ENCODE peak calls at places on chromosomes 5 and 9, in four cellular contexts. C, L, Z and W are unnamed samples.

GRCh38 chr5:17989567-17989966 is 355.3 kb downstream of the TAF11L14 start:
- DNase-seq in Z (no peak), C (no peak), L (no peak), W (no peak)

GRCh38 chr5:84816746-84817547 is 432.3 kb upstream of the EDIL3 start:
- DNase-seq in Z (no peak), C (no peak), L (peak; percentile 29), W (no peak)

GRCh38 chr5:173884402-173885053 is 3.6 kb upstream of the CPEB4 start:
- DNase-seq in C (no peak), Z (no peak), L (no peak), W (peak; percentile 77)

GRCh38 chr9:81227507-81228245 is 461.7 kb downstream of the TLE1 start:
- DNase-seq in C (no peak), Z (no peak), L (no peak), W (no peak)

GRCh38 chr5:71719092-71719964 is at the start of gene CARTPT:
- DNase-seq in C (no peak), Z (no peak), L (peak; percentile 6), W (no peak)

GRCh38 chr5:14463629-14464028 is 118.0 kb upstream of the OTULINL start:
- DNase-seq in Z (no peak), C (no peak), L (peak; percentile 75), W (no peak)

GRCh38 chr5:101728933-101729332 is 567.2 kb downstream of the SLCO4C1 start:
- DNase-seq in Z (no peak), L (no peak), C (no peak), W (no peak)

GRCh38 chr5:21802869-21803490 is 1050.2 kb downstream of the CDH12 start:
- DNase-seq in C (no peak), Z (no peak), L (peak; percentile 56), W (no peak)

GRCh38 chr5:134449167-134449566 is 37.5 kb upstream of the CDKN2AIPNL start:
- DNase-seq in Z (no peak), C (no peak), L (no peak), W (no peak)

GRCh38 chr9:2157277-2158105 is 142.3 kb downstream of the SMARCA2 start:
- DNase-seq in Z (peak; percentile 30), L (peak; percentile 69), C (no peak), W (peak; percentile 45)

GRCh38 chr5:170746081-170746951 is 37.2 kb upstream of the GABRP start:
- DNase-seq in L (no peak), C (no peak), Z (no peak), W (no peak)

GRCh38 chr5:76701298-76701697 is 14.6 kb upstream of the F2R start:
- DNase-seq in Z (no peak), C (no peak), L (peak; percentile 92), W (no peak)

GRCh38 chr9:113875917-113876805 is at the start of gene ZNF618:
- DNase-seq in Z (peak; percentile 40), L (no peak), C (no peak), W (no peak)

GRCh38 chr5:59251627-59252026 is 641.9 kb downstream of the PDE4D start:
- DNase-seq in C (no peak), L (no peak), Z (no peak), W (no peak)

GRCh38 chr5:179698935-179699639 is at the start of gene CANX:
- DNase-seq in Z (no peak), L (no peak), C (no peak), W (no peak)

GRCh38 chr5:119063579-119064379 is 7.1 kb upstream of the DMXL1 start:
- DNase-seq in Z (no peak), C (no peak), L (peak; percentile 41), W (no peak)

GRCh38 chr9:5375091-5375490 is 35.4 kb upstream of the RLN1 start:
- DNase-seq in L (no peak), Z (no peak), C (no peak), W (no peak)

GRCh38 chr5:80822640-80823039 is 137.5 kb upstream of the RASGRF2 start:
- DNase-seq in L (no peak), Z (no peak), C (no peak), W (no peak)

GRCh38 chr5:148586796-148587195 is 67.5 kb downstream of the HTR4 start:
- DNase-seq in C (no peak), Z (no peak), L (no peak), W (no peak)

GRCh38 chr9:94812343-94812742 is 85.8 kb downstream of the AOPEP start:
- DNase-seq in L (peak; percentile 77), C (peak; percentile 63), Z (no peak), W (no peak)

GRCh38 chr5:151182501-151182900 is 24.9 kb upstream of the ANXA6 start:
- DNase-seq in Z (no peak), L (no peak), C (no peak), W (no peak)

GRCh38 chr9:124010665-124011321 is 775 bp upstream of the LHX2 start:
- DNase-seq in C (no peak), Z (no peak), L (no peak), W (no peak)

GRCh38 chr5:130077007-130077406 is 172.7 kb downstream of the CHSY3 start:
- DNase-seq in C (no peak), Z (no peak), L (no peak), W (no peak)

GRCh38 chr9:132059351-132059750 is 20.3 kb downstream of the MED27 start:
- DNase-seq in Z (peak; percentile 37), L (no peak), C (no peak), W (no peak)

GRCh38 chr5:139689631-139690384 is 41.7 kb downstream of the CXXC5 start:
- DNase-seq in C (no peak), L (no peak), Z (no peak), W (no peak)

GRCh38 chr5:34789021-34789531 is 49.9 kb upstream of the TTC23L start:
- DNase-seq in L (peak; percentile 47), Z (no peak), C (peak; percentile 29), W (no peak)

GRCh38 chr5:45774528-45774927 is 78.3 kb upstream of the HCN1 start:
- DNase-seq in C (no peak), L (no peak), Z (no peak), W (no peak)

GRCh38 chr5:114305402-114306207 is 56.3 kb upstream of the KCNN2 start:
- DNase-seq in L (peak; percentile 74), Z (no peak), C (no peak), W (peak; percentile 2)

GRCh38 chr9:127181315-127181580 is 58.8 kb upstream of the ANGPTL2 start:
- DNase-seq in L (no peak), C (no peak), Z (no peak), W (no peak)

GRCh38 chr5:173412151-173412550 is 83.9 kb upstream of the STC2 start:
- DNase-seq in L (no peak), Z (no peak), C (no peak), W (no peak)

GRCh38 chr9:93224591-93224990 is 40.7 kb downstream of the WNK2 start:
- DNase-seq in C (no peak), Z (no peak), L (no peak), W (no peak)

GRCh38 chr9:120524852-120525251 is 55.1 kb downstream of the CDK5RAP2 start:
- DNase-seq in C (no peak), L (no peak), Z (no peak), W (no peak)

GRCh38 chr5:136729901-136730355 is 364.6 kb upstream of the TRPC7 start:
- DNase-seq in Z (no peak), C (peak; percentile 89), L (peak; percentile 72), W (no peak)

GRCh38 chr5:95715799-95716461 is 15.2 kb upstream of the RHOBTB3 start:
- DNase-seq in C (no peak), Z (no peak), L (peak; percentile 76), W (no peak)

GRCh38 chr5:1817261-1818043 is 16.2 kb downstream of the NDUFS6 start:
- DNase-seq in C (no peak), Z (no peak), L (no peak), W (no peak)

GRCh38 chr5:169202969-169203368 is 98.0 kb downstream of the SLIT3 start:
- DNase-seq in C (no peak), Z (no peak), L (no peak), W (no peak)

GRCh38 chr5:14365831-14366435 is 215.7 kb upstream of the OTULINL start:
- DNase-seq in C (no peak), Z (no peak), L (no peak), W (no peak)

DNA sequence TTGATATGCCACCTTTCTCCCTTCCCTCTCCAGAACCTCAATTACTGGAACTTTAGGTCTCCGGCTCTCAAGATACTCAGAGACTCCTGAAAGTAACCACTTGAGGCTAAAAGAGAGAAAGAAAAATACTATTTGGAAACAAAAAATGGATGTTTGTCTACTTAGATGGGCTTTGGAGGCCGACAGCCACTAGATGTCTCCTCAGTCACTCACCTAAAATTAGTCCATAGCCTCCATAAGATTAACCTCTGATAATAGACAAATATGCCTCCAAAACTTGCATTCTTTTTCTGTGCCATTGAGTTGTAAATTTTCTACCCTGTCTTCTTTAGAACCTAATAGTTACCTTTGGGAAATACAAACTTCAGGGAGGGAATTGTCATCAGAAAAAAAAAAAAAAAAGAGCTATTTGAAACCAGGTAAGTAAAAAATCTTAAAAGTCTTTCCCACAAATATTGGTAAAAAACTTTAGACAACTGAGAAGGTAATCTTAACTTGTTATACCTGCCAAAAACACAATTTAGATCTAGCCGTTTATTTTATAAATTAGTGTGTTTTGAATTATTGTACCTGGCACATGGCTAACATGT is 11.2 kb upstream of the PCDH1 start:
- DNase-seq in L (no peak), C (no peak), Z (no peak), W (no peak)
- TF ChIP-seq CTCF in L (peak; percentile 44), C (peak; percentile 26), Z (no peak), W (peak; percentile 44)

DNA sequence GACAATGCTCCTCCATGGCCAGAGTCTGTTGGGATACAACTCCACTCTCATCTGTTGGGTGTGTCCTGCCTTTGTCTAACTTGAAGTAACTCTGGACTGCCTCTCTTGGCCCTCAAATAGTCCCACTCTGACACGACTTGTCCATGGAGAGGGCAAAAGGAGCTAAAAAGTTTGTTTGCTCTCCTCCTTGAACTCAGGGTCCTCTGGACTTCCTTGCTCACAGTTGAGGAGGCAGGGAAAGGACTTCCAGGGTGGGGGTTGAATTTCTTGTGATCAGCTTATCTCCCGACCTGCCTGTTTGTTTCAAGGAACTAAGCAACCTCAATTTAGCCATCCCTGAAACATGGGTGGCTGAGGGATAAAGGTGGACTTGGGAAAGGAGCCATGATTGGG is 11.7 kb downstream of the DNAJB5 start:
- DNase-seq in C (no peak), L (no peak), Z (no peak), W (no peak)
- H3K4me3 ChIP-seq in C (no peak overlapping the region), L (no peak overlapping the region), Z (no peak overlapping the region), W (no peak overlapping the region)

DNA sequence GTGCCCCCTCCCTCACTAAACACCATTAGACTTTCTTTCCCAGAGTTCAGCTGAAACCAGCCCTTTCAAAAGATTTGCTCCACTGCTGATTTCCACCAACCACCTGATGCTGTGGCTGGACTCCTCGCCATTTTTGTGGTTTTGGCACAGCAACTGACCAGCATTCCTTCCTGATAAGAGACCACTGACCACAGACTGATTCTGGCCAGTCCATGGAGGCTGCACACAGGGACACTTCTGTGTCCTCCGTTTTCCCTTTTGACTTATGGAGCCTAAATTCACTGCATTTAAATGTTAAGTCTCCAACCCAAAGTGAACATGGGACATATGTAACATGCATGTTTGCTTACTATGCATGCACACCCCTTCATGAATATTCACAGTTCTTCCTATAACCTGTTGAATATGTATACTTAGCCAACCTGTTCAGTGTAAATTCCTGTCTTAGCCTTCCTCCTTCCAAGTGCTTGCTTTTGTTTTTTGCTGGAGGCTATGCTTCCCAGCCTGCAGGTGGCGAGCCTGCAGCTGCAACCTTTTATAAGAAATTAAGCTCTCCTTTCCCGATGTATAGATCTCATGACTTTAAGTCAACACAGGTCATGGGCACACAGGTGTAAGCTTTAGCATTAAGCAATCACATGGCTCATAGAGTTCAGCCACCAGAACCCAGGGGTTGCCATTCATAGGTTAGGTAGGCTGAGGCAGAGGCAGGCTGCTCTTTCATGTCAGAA is 78.7 kb downstream of the ACTL7B start:
- DNase-seq in C (no peak), L (peak; percentile 19), Z (no peak), W (no peak)
- TF ChIP-seq CTCF in C (peak; percentile 14), L (no peak), Z (no peak), W (no peak)

GRCh38 chr5:107501965-107502691 is 168.6 kb downstream of the EFNA5 start:
- DNase-seq in Z (no peak), L (peak; percentile 68), C (no peak), W (no peak)
- H3K4me3 ChIP-seq in Z (no peak overlapping the region), L (peak overlapping the region; percentile 34), C (peak overlapping the region; percentile 21), W (no peak overlapping the region)